ENCODE peak calls at places on chromosomes 11 and 22, in seven cellular contexts. One of them, this sample, is unnamed.

GRCh38 chr11:20226936-20227335 is 66.7 kb upstream of the DBX1 start:
- DNase-seq in fibroblast of lung: peak
- DNase-seq in psoas muscle: no peak
- DNase-seq in mammary epithelial cell: no peak
- DNase-seq in breast epithelium: no peak
- DNase-seq in cardiac fibroblast: no peak
- DNase-seq in brain microvascular endothelial cell: peak
- DNase-seq in this sample: no peak

GRCh38 chr11:83272627-83273026 is 13.5 kb downstream of the CCDC90B start:
- DNase-seq in fibroblast of lung: peak
- DNase-seq in psoas muscle: no peak
- DNase-seq in mammary epithelial cell: peak
- DNase-seq in breast epithelium: no peak
- DNase-seq in cardiac fibroblast: peak
- DNase-seq in brain microvascular endothelial cell: peak
- DNase-seq in this sample: no peak

GRCh38 chr11:10709299-10710086 is 15.9 kb upstream of the IRAG1 start:
- DNase-seq in fibroblast of lung: no peak
- DNase-seq in psoas muscle: no peak
- DNase-seq in mammary epithelial cell: no peak
- DNase-seq in breast epithelium: no peak
- DNase-seq in cardiac fibroblast: no peak
- DNase-seq in brain microvascular endothelial cell: no peak
- DNase-seq in this sample: no peak

GRCh38 chr11:93729129-93729616 is 12.1 kb downstream of the TAF1D start:
- DNase-seq in fibroblast of lung: no peak
- DNase-seq in psoas muscle: no peak
- DNase-seq in mammary epithelial cell: no peak
- DNase-seq in breast epithelium: no peak
- DNase-seq in cardiac fibroblast: no peak
- DNase-seq in brain microvascular endothelial cell: no peak
- DNase-seq in this sample: no peak

GRCh38 chr11:89489930-89490329 is 1.2 kb downstream of the NOX4 start:
- DNase-seq in fibroblast of lung: no peak
- DNase-seq in psoas muscle: no peak
- DNase-seq in mammary epithelial cell: no peak
- DNase-seq in breast epithelium: no peak
- DNase-seq in cardiac fibroblast: no peak
- DNase-seq in brain microvascular endothelial cell: no peak
- DNase-seq in this sample: no peak

GRCh38 chr11:73121692-73122091 is 20.4 kb downstream of the FCHSD2 start:
- DNase-seq in fibroblast of lung: no peak
- DNase-seq in psoas muscle: no peak
- DNase-seq in mammary epithelial cell: no peak
- DNase-seq in breast epithelium: no peak
- DNase-seq in cardiac fibroblast: no peak
- DNase-seq in brain microvascular endothelial cell: no peak
- DNase-seq in this sample: no peak

GRCh38 chr11:91093141-91093540 is 870.3 kb upstream of the CHORDC1 start:
- DNase-seq in fibroblast of lung: no peak
- DNase-seq in psoas muscle: no peak
- DNase-seq in mammary epithelial cell: no peak
- DNase-seq in breast epithelium: no peak
- DNase-seq in cardiac fibroblast: no peak
- DNase-seq in brain microvascular endothelial cell: no peak
- DNase-seq in this sample: no peak

GRCh38 chr22:42869463-42869862 is 12.4 kb upstream of the ARFGAP3 start:
- DNase-seq in fibroblast of lung: no peak
- DNase-seq in psoas muscle: no peak
- DNase-seq in mammary epithelial cell: no peak
- DNase-seq in breast epithelium: no peak
- DNase-seq in cardiac fibroblast: no peak
- DNase-seq in brain microvascular endothelial cell: no peak
- DNase-seq in this sample: no peak

GRCh38 chr11:15073361-15074205 is at the start of gene CALCB:
- DNase-seq in fibroblast of lung: peak
- DNase-seq in psoas muscle: no peak
- DNase-seq in mammary epithelial cell: peak
- DNase-seq in breast epithelium: no peak
- DNase-seq in cardiac fibroblast: peak
- DNase-seq in brain microvascular endothelial cell: no peak
- DNase-seq in this sample: no peak

GRCh38 chr11:61659413-61660196 is 20.6 kb upstream of the DAGLA start:
- DNase-seq in fibroblast of lung: no peak
- DNase-seq in psoas muscle: no peak
- DNase-seq in mammary epithelial cell: no peak
- DNase-seq in breast epithelium: no peak
- DNase-seq in cardiac fibroblast: no peak
- DNase-seq in brain microvascular endothelial cell: no peak
- DNase-seq in this sample: no peak
- TF ChIP-seq CTCF in fibroblast of lung: no peak
- TF ChIP-seq CTCF in psoas muscle: no peak
- TF ChIP-seq CTCF in mammary epithelial cell: no peak
- TF ChIP-seq CTCF in breast epithelium: no peak
- TF ChIP-seq CTCF in cardiac fibroblast: peak
- TF ChIP-seq CTCF in brain microvascular endothelial cell: no peak
- TF ChIP-seq CTCF in this sample: no peak

GRCh38 chr11:55726715-55727324 is 46.4 kb upstream of the OR5D13 start:
- DNase-seq in fibroblast of lung: no peak
- DNase-seq in psoas muscle: no peak
- DNase-seq in mammary epithelial cell: no peak
- DNase-seq in breast epithelium: no peak
- DNase-seq in cardiac fibroblast: no peak
- DNase-seq in brain microvascular endothelial cell: no peak
- DNase-seq in this sample: no peak
- TF ChIP-seq CTCF in fibroblast of lung: no peak
- TF ChIP-seq CTCF in psoas muscle: no peak
- TF ChIP-seq CTCF in mammary epithelial cell: no peak
- TF ChIP-seq CTCF in breast epithelium: no peak
- TF ChIP-seq CTCF in cardiac fibroblast: no peak
- TF ChIP-seq CTCF in brain microvascular endothelial cell: no peak
- TF ChIP-seq CTCF in this sample: peak

GRCh38 chr22:38572065-38572464 is 2.1 kb upstream of the DMC1 start:
- DNase-seq in fibroblast of lung: peak
- DNase-seq in psoas muscle: no peak
- DNase-seq in mammary epithelial cell: peak
- DNase-seq in breast epithelium: no peak
- DNase-seq in cardiac fibroblast: peak
- DNase-seq in brain microvascular endothelial cell: peak
- DNase-seq in this sample: no peak
- TF ChIP-seq CTCF in fibroblast of lung: peak
- TF ChIP-seq CTCF in psoas muscle: peak
- TF ChIP-seq CTCF in mammary epithelial cell: peak
- TF ChIP-seq CTCF in breast epithelium: peak
- TF ChIP-seq CTCF in cardiac fibroblast: peak
- TF ChIP-seq CTCF in brain microvascular endothelial cell: peak
- TF ChIP-seq CTCF in this sample: peak

GRCh38 chr11:113363996-113364641 is 23.5 kb upstream of the ANKK1 start:
- DNase-seq in fibroblast of lung: no peak
- DNase-seq in psoas muscle: no peak
- DNase-seq in mammary epithelial cell: no peak
- DNase-seq in breast epithelium: no peak
- DNase-seq in cardiac fibroblast: no peak
- DNase-seq in brain microvascular endothelial cell: no peak
- DNase-seq in this sample: no peak
- TF ChIP-seq CTCF in fibroblast of lung: no peak
- TF ChIP-seq CTCF in psoas muscle: no peak
- TF ChIP-seq CTCF in mammary epithelial cell: no peak
- TF ChIP-seq CTCF in breast epithelium: no peak
- TF ChIP-seq CTCF in cardiac fibroblast: no peak
- TF ChIP-seq CTCF in brain microvascular endothelial cell: no peak
- TF ChIP-seq CTCF in this sample: no peak

DNA sequence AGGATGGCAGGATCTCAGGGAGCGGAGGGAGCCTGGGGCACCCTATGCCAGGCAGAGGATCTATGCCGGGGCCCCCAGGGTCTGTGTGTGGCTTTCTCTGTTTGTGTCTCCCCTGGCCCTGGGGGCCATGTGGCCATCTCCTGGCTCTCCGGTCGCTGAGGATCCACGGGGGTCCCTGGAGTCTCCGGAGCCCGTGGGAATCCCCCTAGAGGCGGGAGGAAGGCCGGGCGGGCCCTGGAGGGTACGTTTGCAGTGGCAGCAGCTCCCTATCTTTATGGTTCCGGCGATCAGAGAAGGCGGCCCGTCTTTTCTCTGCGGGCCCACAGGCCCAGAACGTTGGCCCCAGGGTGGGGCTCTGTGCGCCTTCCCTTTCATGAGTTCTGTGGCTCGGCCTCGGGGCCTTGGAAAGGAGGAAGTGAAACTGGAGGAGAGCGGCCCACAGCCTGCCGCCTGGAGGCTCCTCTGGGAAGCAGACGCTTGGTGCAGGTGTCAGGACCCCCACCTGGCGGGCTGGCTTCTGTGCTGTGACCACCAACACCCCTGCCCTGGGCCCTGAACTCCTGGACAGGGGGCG is 82.1 kb downstream of the KCNQ1 start:
- DNase-seq in fibroblast of lung: no peak
- DNase-seq in psoas muscle: peak
- DNase-seq in mammary epithelial cell: no peak
- DNase-seq in breast epithelium: peak
- DNase-seq in cardiac fibroblast: no peak
- DNase-seq in brain microvascular endothelial cell: no peak
- DNase-seq in this sample: no peak
- TF ChIP-seq CTCF in fibroblast of lung: no peak
- TF ChIP-seq CTCF in psoas muscle: no peak
- TF ChIP-seq CTCF in mammary epithelial cell: no peak
- TF ChIP-seq CTCF in breast epithelium: no peak
- TF ChIP-seq CTCF in cardiac fibroblast: peak
- TF ChIP-seq CTCF in brain microvascular endothelial cell: no peak
- TF ChIP-seq CTCF in this sample: no peak

GRCh38 chr11:65437436-65438227 is 15.0 kb downstream of the NEAT1 start:
- DNase-seq in fibroblast of lung: peak
- DNase-seq in psoas muscle: no peak
- DNase-seq in mammary epithelial cell: no peak
- DNase-seq in breast epithelium: no peak
- DNase-seq in cardiac fibroblast: peak
- DNase-seq in brain microvascular endothelial cell: no peak
- DNase-seq in this sample: no peak
- TF ChIP-seq CTCF in fibroblast of lung: no peak
- TF ChIP-seq CTCF in psoas muscle: no peak
- TF ChIP-seq CTCF in mammary epithelial cell: no peak
- TF ChIP-seq CTCF in breast epithelium: no peak
- TF ChIP-seq CTCF in cardiac fibroblast: no peak
- TF ChIP-seq CTCF in brain microvascular endothelial cell: no peak
- TF ChIP-seq CTCF in this sample: no peak

GRCh38 chr11:56396047-56396446 is 16.4 kb upstream of the OR5AL1 start:
- DNase-seq in fibroblast of lung: no peak
- DNase-seq in psoas muscle: no peak
- DNase-seq in mammary epithelial cell: no peak
- DNase-seq in breast epithelium: no peak
- DNase-seq in cardiac fibroblast: no peak
- DNase-seq in brain microvascular endothelial cell: no peak
- DNase-seq in this sample: no peak
- TF ChIP-seq CTCF in fibroblast of lung: no peak
- TF ChIP-seq CTCF in psoas muscle: no peak
- TF ChIP-seq CTCF in mammary epithelial cell: no peak
- TF ChIP-seq CTCF in breast epithelium: no peak
- TF ChIP-seq CTCF in cardiac fibroblast: no peak
- TF ChIP-seq CTCF in brain microvascular endothelial cell: no peak
- TF ChIP-seq CTCF in this sample: no peak

GRCh38 chr11:12890476-12890875 is 118.6 kb upstream of the RASSF10 start:
- DNase-seq in fibroblast of lung: no peak
- DNase-seq in psoas muscle: no peak
- DNase-seq in mammary epithelial cell: no peak
- DNase-seq in breast epithelium: no peak
- DNase-seq in cardiac fibroblast: peak
- DNase-seq in brain microvascular endothelial cell: no peak
- DNase-seq in this sample: no peak
- TF ChIP-seq CTCF in fibroblast of lung: no peak
- TF ChIP-seq CTCF in psoas muscle: no peak
- TF ChIP-seq CTCF in mammary epithelial cell: no peak
- TF ChIP-seq CTCF in breast epithelium: no peak
- TF ChIP-seq CTCF in cardiac fibroblast: no peak
- TF ChIP-seq CTCF in brain microvascular endothelial cell: no peak
- TF ChIP-seq CTCF in this sample: no peak